ENCODE peak calls at places on chromosome 1, in six cellular contexts. One of them, this sample, is unnamed.

GRCh38 chr1:223483511-223483910 is 90.3 kb downstream of the CCDC185 start:
- DNase-seq in fibroblast of lung: no peak
- DNase-seq in breast epithelium: no peak
- DNase-seq in CD8-positive, alpha-beta T cell: no peak
- DNase-seq in heart right ventricle: no peak
- DNase-seq in heart left ventricle: no peak
- DNase-seq in this sample: no peak

GRCh38 chr1:248873993-248874671 is 15.2 kb upstream of the ZNF692 start:
- DNase-seq in heart left ventricle: peak; percentile 68
- DNase-seq in fibroblast of lung: peak; percentile 84
- DNase-seq in CD8-positive, alpha-beta T cell: peak; percentile 83
- DNase-seq in heart right ventricle: peak; percentile 68
- DNase-seq in breast epithelium: peak; percentile 68
- DNase-seq in this sample: peak; percentile 86

GRCh38 chr1:208781391-208782035 is 537.3 kb upstream of the PLXNA2 start:
- DNase-seq in breast epithelium: no peak
- DNase-seq in fibroblast of lung: no peak
- DNase-seq in heart right ventricle: no peak
- DNase-seq in heart left ventricle: no peak
- DNase-seq in CD8-positive, alpha-beta T cell: no peak
- DNase-seq in this sample: no peak

GRCh38 chr1:62356257-62356835 is 37.1 kb upstream of the KANK4 start:
- DNase-seq in breast epithelium: no peak
- DNase-seq in CD8-positive, alpha-beta T cell: no peak
- DNase-seq in fibroblast of lung: peak; percentile 91
- DNase-seq in heart right ventricle: no peak
- DNase-seq in heart left ventricle: no peak
- DNase-seq in this sample: no peak

GRCh38 chr1:82099170-82099569 is 298.4 kb downstream of the ADGRL2 start:
- DNase-seq in fibroblast of lung: peak; percentile 23
- DNase-seq in heart left ventricle: no peak
- DNase-seq in heart right ventricle: no peak
- DNase-seq in breast epithelium: no peak
- DNase-seq in CD8-positive, alpha-beta T cell: no peak
- DNase-seq in this sample: no peak

GRCh38 chr1:114054148-114054547 is 74.9 kb downstream of the OLFML3 start:
- DNase-seq in fibroblast of lung: no peak
- DNase-seq in CD8-positive, alpha-beta T cell: no peak
- DNase-seq in heart right ventricle: no peak
- DNase-seq in breast epithelium: no peak
- DNase-seq in heart left ventricle: no peak
- DNase-seq in this sample: no peak

GRCh38 chr1:180243517-180244221 is 13.6 kb downstream of the LHX4 start:
- DNase-seq in heart left ventricle: no peak
- DNase-seq in CD8-positive, alpha-beta T cell: no peak
- DNase-seq in heart right ventricle: no peak
- DNase-seq in fibroblast of lung: no peak
- DNase-seq in breast epithelium: no peak
- DNase-seq in this sample: peak; percentile 15

GRCh38 chr1:1099506-1100183 is 16.2 kb downstream of the C1orf159 start:
- DNase-seq in heart left ventricle: no peak
- DNase-seq in heart right ventricle: no peak
- DNase-seq in fibroblast of lung: no peak
- DNase-seq in CD8-positive, alpha-beta T cell: no peak
- DNase-seq in breast epithelium: no peak
- DNase-seq in this sample: no peak

GRCh38 chr1:64051801-64052200 is 151.6 kb upstream of the UBE2U start:
- DNase-seq in CD8-positive, alpha-beta T cell: no peak
- DNase-seq in heart left ventricle: no peak
- DNase-seq in breast epithelium: no peak
- DNase-seq in fibroblast of lung: peak; percentile 9
- DNase-seq in heart right ventricle: peak; percentile 34
- DNase-seq in this sample: no peak

GRCh38 chr1:232980336-232980978 is 30.0 kb downstream of the NTPCR start:
- DNase-seq in heart right ventricle: no peak
- DNase-seq in CD8-positive, alpha-beta T cell: no peak
- DNase-seq in breast epithelium: no peak
- DNase-seq in fibroblast of lung: peak; percentile 61
- DNase-seq in heart left ventricle: no peak
- DNase-seq in this sample: no peak

GRCh38 chr1:41743361-41743760 is 175.4 kb downstream of the HIVEP3 start:
- DNase-seq in heart left ventricle: no peak
- DNase-seq in heart right ventricle: no peak
- DNase-seq in CD8-positive, alpha-beta T cell: no peak
- DNase-seq in breast epithelium: no peak
- DNase-seq in fibroblast of lung: peak; percentile 74
- DNase-seq in this sample: no peak

GRCh38 chr1:61446531-61446991 is 278.4 kb downstream of the TM2D1 start:
- DNase-seq in heart right ventricle: no peak
- DNase-seq in CD8-positive, alpha-beta T cell: no peak
- DNase-seq in breast epithelium: no peak
- DNase-seq in fibroblast of lung: peak; percentile 59
- DNase-seq in heart left ventricle: no peak
- DNase-seq in this sample: no peak

GRCh38 chr1:3315991-3316943 is 138.2 kb upstream of the ARHGEF16 start:
- DNase-seq in heart left ventricle: no peak
- DNase-seq in heart right ventricle: no peak
- DNase-seq in breast epithelium: no peak
- DNase-seq in fibroblast of lung: no peak
- DNase-seq in CD8-positive, alpha-beta T cell: no peak
- DNase-seq in this sample: no peak

GRCh38 chr1:82896036-82896435 is 1095.3 kb downstream of the ADGRL2 start:
- DNase-seq in fibroblast of lung: no peak
- DNase-seq in breast epithelium: no peak
- DNase-seq in CD8-positive, alpha-beta T cell: no peak
- DNase-seq in heart left ventricle: no peak
- DNase-seq in heart right ventricle: no peak
- DNase-seq in this sample: no peak

GRCh38 chr1:147605591-147605990 is 64.3 kb downstream of the BCL9 start:
- DNase-seq in fibroblast of lung: peak; percentile 77
- DNase-seq in heart right ventricle: no peak
- DNase-seq in CD8-positive, alpha-beta T cell: no peak
- DNase-seq in heart left ventricle: no peak
- DNase-seq in breast epithelium: no peak
- DNase-seq in this sample: no peak

GRCh38 chr1:182113879-182114626 is 52.5 kb upstream of the ZNF648 start:
- DNase-seq in heart right ventricle: no peak
- DNase-seq in CD8-positive, alpha-beta T cell: no peak
- DNase-seq in fibroblast of lung: peak; percentile 28
- DNase-seq in heart left ventricle: no peak
- DNase-seq in breast epithelium: no peak
- DNase-seq in this sample: no peak

GRCh38 chr1:66768935-66769334 is 16.7 kb downstream of the DYNLT5 start:
- DNase-seq in breast epithelium: no peak
- DNase-seq in fibroblast of lung: no peak
- DNase-seq in CD8-positive, alpha-beta T cell: no peak
- DNase-seq in heart left ventricle: no peak
- DNase-seq in heart right ventricle: no peak
- DNase-seq in this sample: no peak

GRCh38 chr1:201495447-201496295 is 11.3 kb downstream of the CSRP1 start:
- DNase-seq in heart left ventricle: peak; percentile 86
- DNase-seq in fibroblast of lung: peak; percentile 39
- DNase-seq in heart right ventricle: peak; percentile 82
- DNase-seq in CD8-positive, alpha-beta T cell: no peak
- DNase-seq in breast epithelium: peak; percentile 93
- DNase-seq in this sample: peak; percentile 97

GRCh38 chr1:191483997-191484396 is 674.3 kb upstream of the RGS18 start:
- DNase-seq in heart left ventricle: no peak
- DNase-seq in breast epithelium: no peak
- DNase-seq in fibroblast of lung: no peak
- DNase-seq in heart right ventricle: no peak
- DNase-seq in CD8-positive, alpha-beta T cell: no peak
- DNase-seq in this sample: no peak

GRCh38 chr1:66490817-66491216 is 43.1 kb upstream of the SGIP1 start:
- DNase-seq in CD8-positive, alpha-beta T cell: no peak
- DNase-seq in heart left ventricle: no peak
- DNase-seq in breast epithelium: no peak
- DNase-seq in fibroblast of lung: no peak
- DNase-seq in heart right ventricle: no peak
- DNase-seq in this sample: no peak

GRCh38 chr1:21340230-21340564 is 49.9 kb upstream of the ECE1 start:
- DNase-seq in heart left ventricle: no peak
- DNase-seq in fibroblast of lung: no peak
- DNase-seq in heart right ventricle: no peak
- DNase-seq in breast epithelium: no peak
- DNase-seq in CD8-positive, alpha-beta T cell: no peak
- DNase-seq in this sample: peak; percentile 78

GRCh38 chr1:212460376-212460775 is 27.7 kb downstream of the NENF start:
- DNase-seq in fibroblast of lung: no peak
- DNase-seq in breast epithelium: no peak
- DNase-seq in CD8-positive, alpha-beta T cell: no peak
- DNase-seq in heart right ventricle: no peak
- DNase-seq in heart left ventricle: no peak
- DNase-seq in this sample: no peak

GRCh38 chr1:167715653-167716302 is 6.0 kb upstream of the MPZL1 start:
- DNase-seq in heart right ventricle: no peak
- DNase-seq in breast epithelium: no peak
- DNase-seq in CD8-positive, alpha-beta T cell: no peak
- DNase-seq in heart left ventricle: no peak
- DNase-seq in fibroblast of lung: no peak
- DNase-seq in this sample: no peak

DNA sequence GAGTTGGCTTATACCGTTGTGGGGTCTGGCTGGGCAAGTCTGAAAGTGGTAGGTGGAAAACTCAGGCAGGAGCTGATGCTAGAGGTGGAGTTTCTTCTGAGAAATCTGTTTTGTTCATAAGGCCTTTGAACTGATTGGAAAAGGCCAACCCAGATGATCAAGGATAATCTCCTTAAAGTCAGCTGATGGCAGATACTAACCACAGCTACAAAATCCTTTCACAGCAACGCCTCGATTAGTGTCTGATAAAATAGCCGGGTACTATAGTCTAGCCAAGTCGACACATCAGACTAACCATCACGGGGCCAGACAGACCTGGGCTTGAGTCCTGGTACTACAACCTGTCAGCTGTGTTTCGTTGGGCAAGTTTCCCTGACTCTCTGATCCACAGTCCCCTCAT is 21.4 kb downstream of the OPRD1 start:
- DNase-seq in breast epithelium: no peak
- DNase-seq in heart right ventricle: no peak
- DNase-seq in heart left ventricle: no peak
- DNase-seq in fibroblast of lung: no peak
- DNase-seq in CD8-positive, alpha-beta T cell: no peak
- DNase-seq in this sample: no peak
- H3K27ac ChIP-seq in breast epithelium: no peak overlapping the region
- H3K27ac ChIP-seq in heart right ventricle: no peak overlapping the region
- H3K27ac ChIP-seq in heart left ventricle: no peak overlapping the region
- H3K27ac ChIP-seq in fibroblast of lung: no peak overlapping the region
- H3K27ac ChIP-seq in CD8-positive, alpha-beta T cell: no peak overlapping the region
- H3K27ac ChIP-seq in this sample: no peak overlapping the region

GRCh38 chr1:54248966-54249365 is 49.0 kb downstream of the MRPL37 start:
- DNase-seq in heart left ventricle: no peak
- DNase-seq in breast epithelium: no peak
- DNase-seq in fibroblast of lung: no peak
- DNase-seq in heart right ventricle: no peak
- DNase-seq in CD8-positive, alpha-beta T cell: no peak
- DNase-seq in this sample: no peak

GRCh38 chr1:54246097-54246721 is 46.2 kb downstream of the MRPL37 start:
- DNase-seq in breast epithelium: no peak
- DNase-seq in CD8-positive, alpha-beta T cell: no peak
- DNase-seq in heart right ventricle: peak; percentile 18
- DNase-seq in fibroblast of lung: no peak
- DNase-seq in heart left ventricle: peak; percentile 40
- DNase-seq in this sample: no peak

GRCh38 chr1:54249798-54250497 is 50.0 kb downstream of the MRPL37 start:
- DNase-seq in CD8-positive, alpha-beta T cell: no peak
- DNase-seq in heart right ventricle: no peak
- DNase-seq in fibroblast of lung: peak; percentile 58
- DNase-seq in breast epithelium: no peak
- DNase-seq in heart left ventricle: no peak
- DNase-seq in this sample: peak; percentile 64

GRCh38 chr1:54245501-54245900 is 45.5 kb downstream of the MRPL37 start:
- DNase-seq in heart left ventricle: no peak
- DNase-seq in breast epithelium: no peak
- DNase-seq in fibroblast of lung: peak; percentile 18
- DNase-seq in CD8-positive, alpha-beta T cell: no peak
- DNase-seq in heart right ventricle: no peak
- DNase-seq in this sample: no peak

GRCh38 chr1:54247858-54248257 is 47.9 kb downstream of the MRPL37 start:
- DNase-seq in CD8-positive, alpha-beta T cell: no peak
- DNase-seq in fibroblast of lung: no peak
- DNase-seq in heart right ventricle: no peak
- DNase-seq in heart left ventricle: no peak
- DNase-seq in breast epithelium: no peak
- DNase-seq in this sample: no peak
- H3K36me3 ChIP-seq in CD8-positive, alpha-beta T cell: peaks cover 10% of the 10 kb centered on the region
- H3K36me3 ChIP-seq in fibroblast of lung: peaks cover 3% of the 10 kb centered on the region
- H3K36me3 ChIP-seq in heart right ventricle: peaks cover 40% of the 10 kb centered on the region
- H3K36me3 ChIP-seq in heart left ventricle: peaks cover 8% of the 10 kb centered on the region
- H3K36me3 ChIP-seq in breast epithelium: no peaks in the 10 kb centered on the region
- H3K36me3 ChIP-seq in this sample: peaks cover 40% of the 10 kb centered on the region

DNA sequence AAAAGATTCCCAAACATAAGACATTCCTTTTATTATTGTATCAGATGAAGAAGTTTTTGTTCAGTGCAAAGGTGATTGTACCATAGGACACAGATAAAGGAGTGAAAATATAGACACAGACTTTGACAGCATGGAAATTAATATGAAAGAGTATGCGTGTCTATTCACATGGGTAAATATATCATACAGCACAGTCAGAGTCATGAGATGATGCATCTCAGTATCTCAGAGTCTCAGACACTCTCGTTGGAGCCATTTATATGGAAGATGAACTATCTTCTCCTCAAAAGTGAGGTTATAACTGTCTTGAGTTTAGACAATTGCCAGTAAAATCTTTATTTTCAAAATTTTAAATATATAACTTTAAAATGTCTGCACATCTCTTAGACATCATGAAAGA is 158.4 kb upstream of the C8B start:
- DNase-seq in heart left ventricle: no peak
- DNase-seq in fibroblast of lung: no peak
- DNase-seq in breast epithelium: no peak
- DNase-seq in CD8-positive, alpha-beta T cell: no peak
- DNase-seq in heart right ventricle: no peak
- DNase-seq in this sample: no peak
- H3K27ac ChIP-seq in heart left ventricle: no peak overlapping the region
- H3K27ac ChIP-seq in fibroblast of lung: no peak overlapping the region
- H3K27ac ChIP-seq in breast epithelium: no peak overlapping the region
- H3K27ac ChIP-seq in CD8-positive, alpha-beta T cell: no peak overlapping the region
- H3K27ac ChIP-seq in heart right ventricle: no peak overlapping the region
- H3K27ac ChIP-seq in this sample: no peak overlapping the region

GRCh38 chr1:6301526-6301925 is 40.6 kb upstream of the GPR153 start:
- DNase-seq in breast epithelium: peak; percentile 60
- DNase-seq in CD8-positive, alpha-beta T cell: no peak
- DNase-seq in fibroblast of lung: peak; percentile 80
- DNase-seq in heart left ventricle: no peak
- DNase-seq in heart right ventricle: no peak
- DNase-seq in this sample: no peak

GRCh38 chr1:6298530-6298929 is 37.6 kb upstream of the GPR153 start:
- DNase-seq in breast epithelium: no peak
- DNase-seq in fibroblast of lung: no peak
- DNase-seq in heart left ventricle: no peak
- DNase-seq in heart right ventricle: no peak
- DNase-seq in CD8-positive, alpha-beta T cell: no peak
- DNase-seq in this sample: no peak

GRCh38 chr1:6299557-6300165 is 38.8 kb upstream of the GPR153 start:
- DNase-seq in heart right ventricle: no peak
- DNase-seq in breast epithelium: no peak
- DNase-seq in heart left ventricle: no peak
- DNase-seq in fibroblast of lung: no peak
- DNase-seq in CD8-positive, alpha-beta T cell: no peak
- DNase-seq in this sample: no peak

GRCh38 chr1:6298940-6299465 is 38.1 kb upstream of the GPR153 start:
- DNase-seq in breast epithelium: no peak
- DNase-seq in heart right ventricle: no peak
- DNase-seq in CD8-positive, alpha-beta T cell: no peak
- DNase-seq in fibroblast of lung: no peak
- DNase-seq in heart left ventricle: no peak
- DNase-seq in this sample: no peak

GRCh38 chr1:6300342-6301141 is 39.6 kb upstream of the GPR153 start:
- DNase-seq in breast epithelium: no peak
- DNase-seq in CD8-positive, alpha-beta T cell: no peak
- DNase-seq in fibroblast of lung: peak; percentile 14
- DNase-seq in heart left ventricle: no peak
- DNase-seq in heart right ventricle: no peak
- DNase-seq in this sample: no peak
- H3K36me3 ChIP-seq in breast epithelium: no peaks in the 10 kb centered on the region
- H3K36me3 ChIP-seq in CD8-positive, alpha-beta T cell: no peaks in the 10 kb centered on the region
- H3K36me3 ChIP-seq in fibroblast of lung: no peaks in the 10 kb centered on the region
- H3K36me3 ChIP-seq in heart left ventricle: no peaks in the 10 kb centered on the region
- H3K36me3 ChIP-seq in heart right ventricle: no peaks in the 10 kb centered on the region
- H3K36me3 ChIP-seq in this sample: no peaks in the 10 kb centered on the region

This sample was measured in tibial artery.